ENCODE peak calls at places on chromosomes 1 and 21, in nine cellular contexts. R is thyroid gland; C is lung; K is heart left ventricle; J is tibial artery; L is lower lobe of right lung; X is CD8-positive, alpha-beta T cell; P is keratinocyte; Z is PC-9. A is an unnamed sample.

GRCh38 chr21:28719731-28720130 is 272.9 kb downstream of the LTN1 start:
- DNase-seq in X (no peak), C (no peak), P (no peak), J (no peak), L (no peak), K (no peak), Z (no peak), R (no peak), A (no peak)

GRCh38 chr1:100184536-100184935 is 6.5 kb upstream of the LRRC39 start:
- DNase-seq in K (no peak), P (no peak), X (no peak), Z (no peak), J (no peak), C (no peak), L (no peak), R (no peak), A (no peak)

GRCh38 chr1:32963746-32964460 is 706 bp downstream of the RNF19B start:
- DNase-seq in J (peak; percentile 81), K (peak; percentile 68), L (peak; percentile 86), R (peak; percentile 74), P (peak; percentile 58), C (peak; percentile 63), Z (peak; percentile 58), X (peak; percentile 58), A (peak; percentile 63)

GRCh38 chr1:221794925-221795324 is 53.0 kb upstream of the DUSP10 start:
- DNase-seq in Z (no peak), P (no peak), L (no peak), J (no peak), R (no peak), K (no peak), C (no peak), X (no peak), A (no peak)

GRCh38 chr1:32538887-32539583 is at the start of gene ZBTB8A:
- DNase-seq in R (peak; percentile 65), X (peak; percentile 5), J (peak; percentile 74), C (peak; percentile 47), K (peak; percentile 29), Z (peak; percentile 48), L (peak; percentile 62), P (no peak), A (no peak)

GRCh38 chr1:1041873-1042272 is 22.0 kb downstream of the AGRN start:
- DNase-seq in P (no peak), J (no peak), C (no peak), R (no peak), K (no peak), L (no peak), Z (no peak), X (no peak), A (no peak)

GRCh38 chr1:111747282-111747734 is 8.1 kb upstream of the INKA2 start:
- DNase-seq in C (peak; percentile 76), K (peak; percentile 62), L (no peak), X (peak; percentile 62), R (peak; percentile 43), P (peak; percentile 56), Z (peak; percentile 75), J (no peak), A (peak; percentile 91)

GRCh38 chr1:210681158-210681557 is 352.5 kb downstream of the HHAT start:
- DNase-seq in L (no peak), R (no peak), C (no peak), Z (no peak), X (no peak), K (no peak), J (no peak), P (no peak), A (no peak)

DNA sequence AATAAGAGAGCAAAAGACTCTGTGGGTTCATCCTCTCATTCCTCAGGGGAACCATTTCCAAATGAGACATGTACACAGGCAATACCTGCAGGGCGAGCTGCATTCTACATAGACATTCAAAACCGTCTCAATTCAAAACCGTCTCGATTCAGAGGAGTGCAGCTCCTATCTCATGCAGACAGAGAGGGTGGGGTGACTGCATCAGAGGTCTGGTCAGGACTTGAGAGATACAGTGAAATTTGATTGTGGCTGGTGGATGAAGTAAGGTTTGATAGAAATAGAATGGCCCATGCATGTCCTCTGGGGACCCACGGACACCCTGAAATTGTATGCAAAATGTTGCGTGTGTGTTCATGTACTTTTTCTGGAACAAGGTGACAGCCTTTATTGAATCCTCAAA is 27.3 kb downstream of the TEX35 start:
- DNase-seq in X (no peak), K (no peak), L (no peak), Z (no peak), R (no peak), C (no peak), P (no peak), J (peak; percentile 28), A (no peak)
- H3K4me1 ChIP-seq in X (peaks cover 11% of the 10 kb centered on the region), K (peaks cover 15% of the 10 kb centered on the region), L (peaks cover 20% of the 10 kb centered on the region), Z (peaks cover 73% of the 10 kb centered on the region), R (peaks cover 14% of the 10 kb centered on the region), C (no peaks in the 10 kb centered on the region), P (peaks cover 56% of the 10 kb centered on the region), J (peaks cover 7% of the 10 kb centered on the region), A (peaks cover 18% of the 10 kb centered on the region)

GRCh38 chr1:234544094-234544579 is 65.2 kb upstream of the TARBP1 start:
- DNase-seq in K (peak; percentile 79), X (peak; percentile 56), R (peak; percentile 68), Z (no peak), C (no peak), P (no peak), J (peak; percentile 81), L (no peak), A (peak; percentile 42)

GRCh38 chr1:234545512-234546386 is 64.2 kb downstream of the IRF2BP2 start:
- DNase-seq in K (no peak), J (no peak), L (no peak), Z (no peak), R (no peak), P (no peak), C (no peak), X (no peak), A (no peak)

GRCh38 chr1:234542211-234542850 is 63.4 kb upstream of the TARBP1 start:
- DNase-seq in J (no peak), P (no peak), R (no peak), Z (no peak), K (no peak), X (no peak), C (no peak), L (no peak), A (no peak)

GRCh38 chr1:234541281-234541975 is 62.4 kb upstream of the TARBP1 start:
- DNase-seq in X (no peak), J (no peak), Z (peak; percentile 52), L (no peak), R (no peak), C (no peak), P (no peak), K (no peak), A (no peak)

DNA sequence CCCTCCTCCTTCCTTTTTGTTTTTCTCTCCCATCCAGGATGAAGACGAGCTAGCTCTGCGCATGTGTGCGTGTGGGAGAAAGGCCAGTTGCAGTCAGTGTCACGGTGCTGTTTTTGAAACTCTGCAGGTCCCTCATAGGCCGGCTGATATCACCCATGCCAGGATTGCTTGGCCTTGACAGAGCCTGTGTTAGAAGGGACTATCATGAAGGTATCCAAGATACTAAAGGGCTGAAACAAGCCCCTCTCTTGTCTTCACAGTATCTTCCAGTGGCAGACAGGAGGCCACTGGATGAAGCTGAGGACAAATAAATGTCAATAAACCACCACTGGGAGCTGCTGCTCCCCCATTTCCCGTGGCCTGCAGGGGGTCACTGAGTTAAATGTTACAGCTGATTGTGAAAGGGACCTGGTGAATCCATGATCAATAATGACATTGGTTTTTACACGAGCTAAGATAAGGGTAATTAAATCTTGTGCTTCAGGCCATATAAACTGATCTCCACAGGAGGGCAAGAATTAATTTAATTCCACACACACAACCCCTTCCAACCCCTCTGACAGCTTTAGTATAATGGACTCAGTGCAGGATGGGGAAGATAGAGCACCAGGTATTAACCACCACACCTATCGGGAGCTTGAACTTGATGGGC is 64.6 kb upstream of the TARBP1 start:
- DNase-seq in L (no peak), X (no peak), Z (no peak), J (no peak), R (no peak), K (peak; percentile 85), P (no peak), C (no peak), A (no peak)
- H3K4me3 ChIP-seq in L (no peak overlapping the region), X (no peak overlapping the region), Z (no peak overlapping the region), J (no peak overlapping the region), R (no peak overlapping the region), K (no peak overlapping the region), P (no peak overlapping the region), C (no peak overlapping the region), A (no peak overlapping the region)

GRCh38 chr21:34510148-34511142 is 1.6 kb downstream of the KCNE1 start:
- DNase-seq in J (peak; percentile 86), L (peak; percentile 88), X (no peak), C (peak; percentile 84), Z (peak; percentile 56), R (peak; percentile 70), P (peak; percentile 17), K (peak; percentile 87), A (peak; percentile 44)
- H3K4me1 ChIP-seq in J (no peaks in the 10 kb centered on the region), L (peaks cover 16% of the 10 kb centered on the region), X (no peaks in the 10 kb centered on the region), C (no peaks in the 10 kb centered on the region), Z (peaks cover 3% of the 10 kb centered on the region), R (peaks cover 4% of the 10 kb centered on the region), P (no peaks in the 10 kb centered on the region), K (peaks cover 35% of the 10 kb centered on the region), A (no peaks in the 10 kb centered on the region)

GRCh38 chr21:38925923-38926322 is 120.2 kb downstream of the ETS2 start:
- DNase-seq in R (no peak), X (no peak), P (no peak), Z (peak; percentile 45), J (peak; percentile 87), C (peak; percentile 46), L (no peak), K (peak; percentile 84), A (no peak)
- H3K4me3 ChIP-seq in R (no peak overlapping the region), X (no peak overlapping the region), P (no peak overlapping the region), Z (peak overlapping the region; percentile 26), J (peak overlapping the region; percentile 35), C (no peak overlapping the region), L (peak overlapping the region; percentile 37), K (peak overlapping the region; percentile 32), A (no peak overlapping the region)

GRCh38 chr1:181100015-181100905 is 11.8 kb downstream of the IER5 start:
- DNase-seq in C (no peak), J (peak; percentile 31), K (no peak), R (no peak), X (no peak), P (no peak), Z (peak; percentile 72), L (no peak), A (peak; percentile 29)

GRCh38 chr1:181103404-181103803 is 14.9 kb downstream of the IER5 start:
- DNase-seq in K (no peak), J (peak; percentile 10), C (no peak), L (no peak), X (no peak), R (no peak), P (no peak), Z (no peak), A (no peak)

GRCh38 chr1:181102841-181103240 is 14.3 kb downstream of the IER5 start:
- DNase-seq in K (no peak), C (no peak), X (no peak), Z (no peak), L (no peak), J (peak; percentile 42), R (no peak), P (no peak), A (no peak)

GRCh38 chr1:181100924-181101323 is 12.4 kb downstream of the IER5 start:
- DNase-seq in Z (peak; percentile 42), P (no peak), X (no peak), J (peak; percentile 19), R (no peak), C (no peak), K (no peak), L (no peak), A (no peak)

GRCh38 chr1:181101581-181102226 is 13.2 kb downstream of the IER5 start:
- DNase-seq in R (no peak), X (no peak), Z (peak; percentile 84), C (no peak), J (peak; percentile 35), K (no peak), L (no peak), P (no peak), A (no peak)
- H3K4me1 ChIP-seq in R (peaks cover 24% of the 10 kb centered on the region), X (peaks cover 33% of the 10 kb centered on the region), Z (peaks cover 71% of the 10 kb centered on the region), C (peaks cover 6% of the 10 kb centered on the region), J (peaks cover 38% of the 10 kb centered on the region), K (peaks cover 81% of the 10 kb centered on the region), L (peaks cover 78% of the 10 kb centered on the region), P (peaks cover 56% of the 10 kb centered on the region), A (peaks cover 49% of the 10 kb centered on the region)

A was measured in CD4-positive, CD25-positive, alpha-beta regulatory T cell.